ENCODE peak calls at places on chromosomes 12 and 14, in six cellular contexts. H is trophoblast cell, P is ovary, X is PC-3, R is PC-9, V is hepatocyte. Z is an unnamed sample.

GRCh38 chr14:74941676-74942097 is 13.7 kb downstream of the PGF start:
- DNase-seq in X (no peak), H (peak; percentile 35), P (no peak), V (peak; percentile 53), R (peak; percentile 79), Z (peak; percentile 58)

GRCh38 chr12:10618338-10618987 is 5.1 kb upstream of the MAGOHB start:
- DNase-seq in H (peak; percentile 90), V (no peak), X (peak; percentile 85), R (peak; percentile 28), P (no peak), Z (no peak)

GRCh38 chr12:32125455-32126084 is 18.9 kb downstream of the BICD1 start:
- DNase-seq in V (no peak), X (peak; percentile 3), H (no peak), R (no peak), P (no peak), Z (no peak)

GRCh38 chr14:77140937-77141591 is 527 bp downstream of the ZDHHC22 start:
- DNase-seq in V (peak; percentile 57), R (peak; percentile 53), H (peak; percentile 23), X (peak; percentile 49), P (no peak), Z (no peak)

GRCh38 chr12:123983822-123984485 is 10.9 kb downstream of the ZNF664 start:
- DNase-seq in V (peak; percentile 83), R (peak; percentile 11), X (peak; percentile 84), P (peak; percentile 21), H (peak; percentile 70), Z (no peak)

GRCh38 chr12:52884526-52885293 is 20.2 kb downstream of the KRT8 start:
- DNase-seq in H (peak; percentile 84), V (peak; percentile 88), X (peak; percentile 80), P (peak; percentile 47), R (peak; percentile 76), Z (peak; percentile 78)

GRCh38 chr14:98140862-98141261 is 1131.1 kb downstream of the BCL11B start:
- DNase-seq in X (no peak), V (no peak), H (no peak), P (no peak), R (no peak), Z (no peak)

GRCh38 chr12:12095016-12095415 is 24.3 kb downstream of the BCL2L14 start:
- DNase-seq in R (no peak), H (no peak), V (no peak), X (no peak), P (no peak), Z (no peak)

DNA sequence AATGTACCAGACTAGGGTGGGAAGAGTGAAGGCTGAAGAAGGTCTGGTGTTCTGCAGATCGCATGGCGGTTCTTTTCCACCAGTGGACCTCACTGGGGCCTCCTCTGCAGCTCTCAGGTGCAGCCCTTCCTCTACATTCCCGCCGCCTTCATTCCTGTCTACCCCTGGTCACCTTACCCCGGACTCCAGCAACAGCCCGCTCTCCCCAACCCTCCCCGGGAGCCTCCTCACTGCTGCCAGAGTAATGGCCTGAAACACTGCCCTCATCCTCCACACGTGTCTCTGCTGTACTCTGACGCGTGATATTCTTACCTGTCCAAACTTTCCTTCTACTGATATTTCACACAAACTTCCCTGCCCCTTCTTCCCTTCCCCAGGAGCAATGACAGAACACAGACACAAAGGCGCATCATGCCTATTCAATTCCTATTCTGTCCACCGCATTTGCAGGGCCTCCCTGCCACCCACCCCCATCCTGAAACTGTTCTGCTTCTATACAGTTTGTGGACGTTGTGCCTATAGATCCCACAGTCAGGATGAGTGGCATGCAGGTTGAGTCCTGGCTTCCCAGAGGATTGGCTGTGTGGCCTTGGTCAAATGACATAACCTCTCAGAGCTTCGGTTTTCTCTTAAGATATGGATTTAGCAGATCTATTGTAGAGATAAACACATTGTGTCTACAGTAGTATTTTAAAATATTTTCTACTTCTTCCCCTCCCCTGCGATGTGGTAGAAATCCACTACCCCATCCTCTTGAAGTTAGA is 1.7 kb upstream of the NUAK1 start:
- DNase-seq in H (no peak), V (peak; percentile 19), P (no peak), X (no peak), R (no peak), Z (no peak)
- H3K4me1 ChIP-seq in H (peaks cover 12% of the 10 kb centered on the region), V (peaks cover 25% of the 10 kb centered on the region), P (peaks cover 12% of the 10 kb centered on the region), X (peaks cover 29% of the 10 kb centered on the region), R (peaks cover 41% of the 10 kb centered on the region), Z (peaks cover 92% of the 10 kb centered on the region)

DNA sequence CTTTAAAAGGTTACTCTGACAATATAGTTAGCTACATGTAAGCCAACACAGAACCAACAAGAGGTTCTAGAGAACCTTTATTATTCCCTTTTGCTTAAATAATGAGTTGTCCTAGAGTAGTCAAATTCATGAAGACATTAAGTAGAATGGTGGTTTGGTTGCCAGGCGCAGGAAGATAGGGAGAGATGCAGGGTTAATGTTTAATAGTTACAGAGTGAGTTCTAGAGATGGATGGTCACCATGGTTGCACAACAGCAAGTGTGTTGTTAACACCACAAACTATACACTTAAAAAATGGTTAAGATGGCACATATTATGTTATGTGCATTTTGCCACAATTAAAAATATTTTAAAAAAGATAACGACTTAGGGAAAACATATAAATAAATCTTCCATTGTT is 26.2 kb downstream of the RTN1 start:
- DNase-seq in X (no peak), H (no peak), R (no peak), P (no peak), V (no peak), Z (no peak)
- H3K4me1 ChIP-seq in X (no peaks in the 10 kb centered on the region), H (no peaks in the 10 kb centered on the region), R (no peaks in the 10 kb centered on the region), P (no peaks in the 10 kb centered on the region), V (no peaks in the 10 kb centered on the region), Z (no peaks in the 10 kb centered on the region)

DNA sequence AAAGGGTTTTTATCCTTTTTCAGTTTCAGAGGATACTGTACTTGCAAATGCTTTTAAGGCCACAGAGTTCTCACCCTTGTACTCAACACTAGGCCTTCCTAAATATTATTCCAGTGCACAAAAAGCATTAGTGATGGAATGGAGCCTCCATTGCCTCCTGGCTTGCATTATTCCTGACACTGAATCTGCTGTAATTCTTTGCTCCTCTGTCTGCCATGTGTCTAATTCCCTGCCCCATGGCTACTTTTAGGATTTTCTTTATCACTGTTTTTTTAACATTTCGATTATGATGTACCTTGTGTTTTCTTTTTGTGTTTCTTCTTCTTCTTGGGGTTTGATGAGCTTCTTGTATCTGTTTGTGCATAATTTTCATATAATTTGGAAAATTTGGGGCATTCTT is 29.5 kb downstream of the SUSD6 start:
- DNase-seq in H (no peak), V (no peak), X (no peak), R (no peak), P (no peak), Z (no peak)
- H3K4me1 ChIP-seq in H (peaks cover 3% of the 10 kb centered on the region), V (peaks cover 35% of the 10 kb centered on the region), X (peaks cover 24% of the 10 kb centered on the region), R (peaks cover 37% of the 10 kb centered on the region), P (peaks cover 25% of the 10 kb centered on the region), Z (peaks cover 79% of the 10 kb centered on the region)

DNA sequence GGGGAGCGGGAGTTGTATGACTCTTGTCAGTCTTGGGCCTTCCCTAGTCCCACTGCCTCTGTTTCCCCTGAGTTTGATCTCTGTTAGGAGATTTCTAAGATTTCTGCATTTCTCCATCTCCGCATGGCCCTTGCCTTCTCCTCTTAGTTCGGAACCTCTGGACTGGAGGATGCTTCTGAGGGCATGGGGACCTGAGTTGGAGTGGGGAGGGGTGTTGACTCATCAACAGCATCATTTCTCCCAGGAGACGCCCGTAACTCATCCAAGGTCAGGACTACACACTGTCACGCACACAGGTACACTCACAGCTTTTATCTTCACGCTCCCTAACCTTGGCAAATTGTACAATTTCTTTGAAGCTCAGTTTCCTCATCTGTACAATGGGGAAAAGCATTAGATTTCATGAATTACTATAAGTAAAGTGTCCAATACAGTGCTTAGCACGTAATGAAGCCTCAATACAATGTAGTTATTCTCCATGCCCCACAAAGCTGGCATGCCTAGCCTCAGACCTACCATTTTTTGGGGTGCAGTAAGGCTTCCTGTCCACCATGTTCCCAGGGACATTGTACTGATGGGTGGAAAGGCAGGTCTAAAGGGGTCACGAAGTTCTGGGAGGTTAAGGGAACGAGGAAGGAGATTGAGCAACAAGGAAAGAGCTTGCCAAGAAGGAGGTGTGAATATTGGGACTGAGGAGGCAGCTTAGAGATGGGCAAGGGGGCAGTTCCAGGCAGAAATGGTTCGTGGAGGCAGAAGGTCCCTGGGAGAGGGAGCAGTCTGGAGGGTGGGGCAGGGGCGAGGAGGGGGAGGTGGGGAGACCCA is 600 bp upstream of the LAG3 start:
- DNase-seq in X (no peak), H (no peak), P (no peak), R (no peak), V (no peak), Z (no peak)
- H3K4me1 ChIP-seq in X (peaks cover 12% of the 10 kb centered on the region), H (peaks cover 15% of the 10 kb centered on the region), P (peaks cover 17% of the 10 kb centered on the region), R (peaks cover 14% of the 10 kb centered on the region), V (peaks cover 36% of the 10 kb centered on the region), Z (peaks cover 44% of the 10 kb centered on the region)

GRCh38 chr12:2332947-2333346 is 280.2 kb downstream of the CACNA1C start:
- DNase-seq in X (no peak), P (no peak), V (peak; percentile 42), R (no peak), H (peak; percentile 22), Z (no peak)
- H3K4me1 ChIP-seq in X (peaks cover 29% of the 10 kb centered on the region), P (no peaks in the 10 kb centered on the region), V (peaks cover 32% of the 10 kb centered on the region), R (no peaks in the 10 kb centered on the region), H (peaks cover 32% of the 10 kb centered on the region), Z (peaks cover 97% of the 10 kb centered on the region)

GRCh38 chr12:108561852-108562347 is 496 bp upstream of the ISCU start:
- DNase-seq in V (no peak), R (no peak), X (peak; percentile 15), P (no peak), H (no peak), Z (no peak)

GRCh38 chr12:108560752-108561719 is at the start of gene SART3:
- DNase-seq in H (peak; percentile 93), R (peak; percentile 71), V (peak; percentile 90), X (peak; percentile 89), P (peak; percentile 78), Z (peak; percentile 82)

GRCh38 chr12:108562348-108563134 is at the start of gene ISCU:
- DNase-seq in R (peak; percentile 98), X (peak; percentile 99), V (peak; percentile 99), H (peak; percentile 100), P (peak; percentile 98), Z (peak; percentile 97)

GRCh38 chr12:108559748-108560147 is 1.2 kb downstream of the SART3 start:
- DNase-seq in R (no peak), V (no peak), H (no peak), X (no peak), P (no peak), Z (no peak)

GRCh38 chr12:108560321-108560721 is 652 bp downstream of the SART3 start:
- DNase-seq in H (peak; percentile 16), R (no peak), V (peak; percentile 41), P (no peak), X (no peak), Z (no peak)
- H3K4me1 ChIP-seq in H (peaks cover 11% of the 10 kb centered on the region), R (peaks cover 16% of the 10 kb centered on the region), V (peaks cover 11% of the 10 kb centered on the region), P (peaks cover 12% of the 10 kb centered on the region), X (peaks cover 26% of the 10 kb centered on the region), Z (peaks cover 93% of the 10 kb centered on the region)

GRCh38 chr14:35401853-35402252 is 2.7 kb downstream of the NFKBIA start:
- DNase-seq in V (no peak), H (peak; percentile 37), R (no peak), X (no peak), P (peak; percentile 55), Z (peak; percentile 42)
- H3K4me1 ChIP-seq in V (peaks cover 49% of the 10 kb centered on the region), H (peaks cover 25% of the 10 kb centered on the region), R (peaks cover 55% of the 10 kb centered on the region), X (peaks cover 34% of the 10 kb centered on the region), P (peaks cover 17% of the 10 kb centered on the region), Z (peaks cover 90% of the 10 kb centered on the region)

GRCh38 chr12:118060301-118061010 is 523 bp downstream of the WSB2 start:
- DNase-seq in H (peak; percentile 38), P (peak; percentile 53), X (peak; percentile 38), R (peak; percentile 55), V (peak; percentile 70), Z (peak; percentile 61)
- H3K4me1 ChIP-seq in H (peaks cover 13% of the 10 kb centered on the region), P (peaks cover 12% of the 10 kb centered on the region), X (peaks cover 48% of the 10 kb centered on the region), R (peaks cover 34% of the 10 kb centered on the region), V (peaks cover 36% of the 10 kb centered on the region), Z (peaks cover 79% of the 10 kb centered on the region)